ENCODE peak calls at places on chromosomes 1 and 21, in five cellular contexts. M is prostate gland; X is HTR-8/SVneo; T is stimulated activated CD4-positive, alpha-beta T cell treated with anti-CD3 and anti-CD28 coated beads, Interleukin-12 subunit alpha, Interleukin-12 subunit beta, amount 100 ng/mL, for 4 hours; G is NCI-H1105. S is an unnamed sample.

GRCh38 chr1:208251015-208251414 is 6.8 kb upstream of the PLXNA2 start:
- DNase-seq in M (no peak), X (no peak), T (no peak), G (no peak), S (no peak)

GRCh38 chr1:114164840-114165543 is 11.3 kb upstream of the SYT6 start:
- DNase-seq in M (no peak), X (no peak), T (no peak), G (no peak), S (no peak)

GRCh38 chr1:2180297-2181245 is 14.0 kb downstream of the FAAP20 start:
- DNase-seq in M (no peak), X (no peak), T (no peak), G (no peak), S (no peak)

GRCh38 chr21:32717851-32718316 is 9.9 kb downstream of the SYNJ1 start:
- DNase-seq in M (no peak), X (no peak), T (no peak), G (no peak), S (no peak)

GRCh38 chr1:36614571-36614970 is 131.9 kb upstream of the CSF3R start:
- DNase-seq in M (no peak), X (no peak), T (no peak), G (no peak), S (no peak)

GRCh38 chr1:107748529-107748928 is 216.5 kb downstream of the VAV3 start:
- DNase-seq in M (no peak), X (peak), T (no peak), G (no peak), S (no peak)

GRCh38 chr1:55244476-55245109 is 29.4 kb upstream of the USP24 start:
- DNase-seq in M (no peak), X (no peak), T (no peak), G (no peak), S (no peak)

GRCh38 chr1:205678286-205679111 is 1.8 kb downstream of the SLC45A3 start:
- DNase-seq in M (no peak), X (no peak), T (no peak), G (no peak), S (no peak)

GRCh38 chr21:42560517-42561179 is 47.0 kb downstream of the SLC37A1 start:
- DNase-seq in M (no peak), X (no peak), T (no peak), G (no peak), S (no peak)

GRCh38 chr1:15680614-15681345 is 3.3 kb upstream of the PLEKHM2 start:
- DNase-seq in M (no peak), X (peak), T (no peak), G (no peak), S (no peak)

GRCh38 chr1:96843196-96843595 is 121.6 kb downstream of the PTBP2 start:
- DNase-seq in M (no peak), X (no peak), T (no peak), G (no peak), S (no peak)

GRCh38 chr1:116737020-116737854 is 17.0 kb upstream of the CD2 start:
- DNase-seq in M (peak), X (peak), T (peak), G (peak), S (peak)

GRCh38 chr21:46069166-46069565 is 28.7 kb upstream of the COL6A2 start:
- DNase-seq in M (no peak), X (no peak), T (no peak), G (no peak), S (no peak)

GRCh38 chr1:201883266-201883665 is 5.4 kb upstream of the SHISA4 start:
- DNase-seq in M (no peak), X (no peak), T (no peak), G (no peak), S (no peak)

GRCh38 chr1:162541619-162542141 is 19.8 kb upstream of the UAP1 start:
- DNase-seq in M (no peak), X (peak), T (no peak), G (no peak), S (no peak)

GRCh38 chr1:214709241-214709640 is 106.2 kb downstream of the CENPF start:
- DNase-seq in M (no peak), X (no peak), T (no peak), G (no peak), S (no peak)

GRCh38 chr1:20165522-20165951 is 20.4 kb upstream of the UBXN10 start:
- DNase-seq in M (no peak), X (no peak), T (no peak), G (no peak), S (no peak)

GRCh38 chr1:193264313-193265065 is 78.1 kb upstream of the B3GALT2 start:
- DNase-seq in M (no peak), X (no peak), T (no peak), G (no peak), S (no peak)

GRCh38 chr1:211876849-211877248 is 46.3 kb upstream of the LPGAT1 start:
- DNase-seq in M (no peak), X (no peak), T (no peak), G (no peak), S (no peak)

GRCh38 chr1:3335754-3336640 is 118.5 kb upstream of the ARHGEF16 start:
- DNase-seq in M (no peak), X (no peak), T (no peak), G (no peak), S (no peak)

GRCh38 chr1:167772436-167772835 is 50.7 kb downstream of the MPZL1 start:
- DNase-seq in M (no peak), X (no peak), T (no peak), G (no peak), S (no peak)

GRCh38 chr1:15343729-15344128 is 66.0 kb upstream of the EFHD2 start:
- DNase-seq in M (peak), X (no peak), T (no peak), G (peak), S (no peak)

GRCh38 chr21:34881894-34882371 is 167.2 kb downstream of the RUNX1 start:
- DNase-seq in M (no peak), X (peak), T (no peak), G (no peak), S (no peak)

GRCh38 chr1:39779137-39779536 is 8.0 kb upstream of the OXCT2 start:
- DNase-seq in M (no peak), X (no peak), T (no peak), G (no peak), S (no peak)

GRCh38 chr1:211742272-211742671 is 66.9 kb upstream of the NEK2 start:
- DNase-seq in M (no peak), X (no peak), T (no peak), G (no peak), S (no peak)

GRCh38 chr1:18651727-18652126 is 21.1 kb downstream of the PAX7 start:
- DNase-seq in M (no peak), X (no peak), T (no peak), G (no peak), S (no peak)

GRCh38 chr1:119549719-119550141 is 42.7 kb downstream of the HSD3B1 start:
- DNase-seq in M (peak), X (peak), T (no peak), G (peak), S (peak)

GRCh38 chr21:19565587-19565986 is 1162.0 kb upstream of the TMPRSS15 start:
- DNase-seq in M (no peak), X (no peak), T (no peak), G (no peak), S (no peak)

GRCh38 chr21:44006017-44006624 is 6.0 kb upstream of the TRAPPC10 start:
- DNase-seq in M (no peak), X (peak), T (no peak), G (no peak), S (no peak)

GRCh38 chr1:32917521-32917920 is 16.3 kb upstream of the TMEM54 start:
- DNase-seq in M (no peak), X (no peak), T (no peak), G (no peak), S (no peak)

GRCh38 chr21:42062543-42063022 is 8.5 kb upstream of the UMODL1 start:
- DNase-seq in M (no peak), X (no peak), T (peak), G (no peak), S (no peak)

GRCh38 chr1:209390764-209391163 is 192.8 kb upstream of the CAMK1G start:
- DNase-seq in M (no peak), X (no peak), T (no peak), G (no peak), S (no peak)

GRCh38 chr1:200488375-200489165 is 78.7 kb upstream of the ZNF281 start:
- DNase-seq in M (peak), X (peak), T (peak), G (peak), S (no peak)

GRCh38 chr1:226482196-226482595 is 66.4 kb upstream of the STUM start:
- DNase-seq in M (no peak), X (no peak), T (no peak), G (no peak), S (no peak)

GRCh38 chr1:34794001-34794789 is 1.4 kb downstream of the GJA4 start:
- DNase-seq in M (no peak), X (no peak), T (no peak), G (no peak), S (no peak)